ENCODE peak calls at places on chromosomes 4 and X, in six cellular contexts. M is effector memory CD4-positive, alpha-beta T cell; S is fibroblast of pulmonary artery; Z is NCI-H748 treated with DMSO at 0.1 percent for 48 hours; D is Ammon's horn; E is stimulated activated CD8-positive, alpha-beta memory T cell treated with anti-CD3 and anti-CD28 coated beads, Interleukin-7, amount 100 ng/mL, for 24 hours. I is an unnamed sample.

GRCh38 chr4:121072080-121072835 is at the start of gene NDNF:
- DNase-seq in M (peak), Z (no peak), S (peak), E (no peak), D (peak), I (peak)

GRCh38 chrX:43703211-43703791 is 47.2 kb downstream of the MAOA start:
- DNase-seq in D (no peak), E (no peak), M (no peak), S (peak), Z (no peak), I (no peak)

GRCh38 chrX:20857746-20858145 is 516.5 kb upstream of the CNKSR2 start:
- DNase-seq in M (no peak), S (peak), Z (no peak), D (peak), E (no peak), I (no peak)

GRCh38 chr4:97942951-97943350 is 200.3 kb downstream of the STPG2 start:
- DNase-seq in S (no peak), M (no peak), D (no peak), Z (no peak), E (no peak), I (no peak)

GRCh38 chrX:2889045-2889605 is 40.0 kb downstream of the ARSD start:
- DNase-seq in D (no peak), M (no peak), E (no peak), S (no peak), Z (no peak), I (no peak)

GRCh38 chr4:7905461-7905915 is 34.2 kb downstream of the AFAP1 start:
- DNase-seq in D (no peak), M (no peak), Z (no peak), S (peak), E (no peak), I (no peak)

GRCh38 chr4:15888515-15888914 is 50.0 kb downstream of the FGFBP1 start:
- DNase-seq in S (peak), Z (no peak), M (no peak), E (no peak), D (peak), I (no peak)

GRCh38 chr4:147955827-147956565 is 224.1 kb downstream of the ARHGAP10 start:
- DNase-seq in Z (no peak), M (no peak), E (no peak), D (no peak), S (no peak), I (no peak)

GRCh38 chr4:102531441-102531840 is 30.3 kb downstream of the NFKB1 start:
- DNase-seq in E (no peak), Z (no peak), M (no peak), D (no peak), S (no peak), I (no peak)

GRCh38 chr4:106303548-106303947 is 12.5 kb downstream of the TBCK start:
- DNase-seq in E (no peak), Z (no peak), S (no peak), D (no peak), M (no peak), I (no peak)

GRCh38 chr4:3294401-3295241 is 1.8 kb downstream of the RGS12 start:
- DNase-seq in M (no peak), E (no peak), D (no peak), Z (no peak), S (no peak), I (no peak)

GRCh38 chr4:109411964-109412363 is 21.7 kb upstream of the SEC24B start:
- DNase-seq in E (no peak), S (peak), Z (no peak), D (peak), M (no peak), I (no peak)

GRCh38 chr4:40200881-40201797 is 4.3 kb downstream of the RHOH start:
- DNase-seq in D (peak), M (no peak), Z (peak), E (no peak), S (no peak), I (no peak)

GRCh38 chr4:154018659-154019058 is 229.8 kb upstream of the SFRP2 start:
- DNase-seq in E (no peak), D (peak), Z (no peak), M (no peak), S (no peak), I (no peak)

GRCh38 chr4:7435411-7436095 is 823 bp upstream of the PSAPL1 start:
- DNase-seq in Z (no peak), E (no peak), M (no peak), D (no peak), S (peak), I (no peak)

I was measured in GM13977.